ENCODE peak calls at places on chromosome 3, in five cellular contexts. V is IMR-90, N is HCT116, I is GM23248, F is endothelial cell of umbilical vein. S is an unnamed sample.

GRCh38 chr3:45665101-45665572 is 24.1 kb upstream of the SACM1L start:
- DNase-seq in V (peak), I (peak), F (peak), N (peak), S (peak)

GRCh38 chr3:57951106-57951882 is 56.9 kb upstream of the FLNB start:
- DNase-seq in N (peak), V (peak), I (peak), F (peak), S (peak)

GRCh38 chr3:52819936-52820335 is 10.5 kb downstream of the ITIH4 start:
- DNase-seq in I (no peak), N (no peak), F (no peak), V (no peak), S (no peak)

GRCh38 chr3:189778340-189778950 is 147.3 kb downstream of the TP63 start:
- DNase-seq in N (no peak), I (no peak), F (no peak), V (no peak), S (no peak)

GRCh38 chr3:182349051-182349450 is 444.3 kb upstream of the ATP11B start:
- DNase-seq in F (no peak), V (no peak), N (no peak), I (no peak), S (no peak)

GRCh38 chr3:127266186-127266585 is 21.7 kb downstream of the PRR20G start:
- DNase-seq in I (no peak), F (no peak), N (no peak), V (no peak), S (no peak)

GRCh38 chr3:63870606-63871005 is 6.9 kb downstream of the ATXN7 start:
- DNase-seq in N (no peak), I (no peak), F (peak), V (no peak), S (no peak)

GRCh38 chr3:194098036-194098871 is 37.7 kb upstream of the HES1 start:
- DNase-seq in N (no peak), F (no peak), I (no peak), V (no peak), S (no peak)

GRCh38 chr3:9779721-9780450 is 10.1 kb upstream of the CAMK1 start:
- DNase-seq in I (no peak), F (no peak), V (no peak), N (no peak), S (no peak)

GRCh38 chr3:125381743-125382142 is 6.6 kb upstream of the ZNF148 start:
- DNase-seq in F (peak), N (no peak), V (peak), I (peak), S (peak)

GRCh38 chr3:173733029-173733652 is 335.6 kb downstream of the NLGN1 start:
- DNase-seq in V (peak), F (peak), I (peak), N (peak), S (peak)

GRCh38 chr3:64216706-64217105 is 8.6 kb downstream of the PRICKLE2 start:
- DNase-seq in F (peak), V (peak), N (no peak), I (peak), S (peak)

GRCh38 chr3:187212705-187213104 is 15.4 kb downstream of the RTP1 start:
- DNase-seq in F (no peak), N (no peak), V (no peak), I (peak), S (no peak)

GRCh38 chr3:136819784-136820640 is 1.1 kb downstream of the SLC35G2 start:
- DNase-seq in F (peak), N (no peak), I (peak), V (peak), S (peak)

GRCh38 chr3:136811701-136812100 is 7.2 kb upstream of the SLC35G2 start:
- DNase-seq in N (no peak), I (no peak), V (no peak), F (no peak), S (no peak)

GRCh38 chr3:136818851-136819783 is at the start of gene SLC35G2:
- DNase-seq in V (peak), I (peak), F (peak), N (no peak), S (peak)

GRCh38 chr3:136818191-136818850 is 605 bp upstream of the SLC35G2 start:
- DNase-seq in I (peak), N (peak), F (peak), V (peak), S (peak)

DNA sequence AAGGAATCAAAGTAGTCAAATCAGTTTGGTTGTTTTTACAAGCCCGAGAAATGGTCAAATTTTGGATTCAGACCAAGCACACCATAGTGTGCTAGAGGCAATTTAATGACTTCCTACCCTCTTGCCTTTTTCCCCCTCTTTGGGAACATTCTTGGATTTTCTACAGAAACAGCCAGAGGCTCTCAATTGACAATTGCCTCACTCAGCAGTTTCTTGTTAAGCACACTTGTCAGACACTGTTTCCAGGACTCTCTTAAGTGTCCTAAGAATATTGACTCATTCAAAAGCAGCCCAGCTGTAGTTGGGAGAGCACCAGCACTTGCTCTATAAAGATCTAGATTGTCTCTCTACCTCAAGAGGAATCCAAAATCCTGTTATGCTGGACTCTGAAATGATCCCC is 1.5 kb upstream of the SLC35G2 start:
- DNase-seq in N (no peak), F (no peak), I (peak), V (peak), S (peak)
- H3K9ac ChIP-seq in N (no peak), F (no peak), I (no peak), V (no peak), S (no peak)

GRCh38 chr3:151766454-151766853 is 32.7 kb downstream of the AADACL2 start:
- DNase-seq in V (peak), N (peak), F (peak), I (peak), S (peak)
- H3K9ac ChIP-seq in V (no peak), N (peak), F (peak), I (no peak), S (no peak)

GRCh38 chr3:152176998-152177397 is 91.7 kb upstream of the MBNL1 start:
- DNase-seq in V (no peak), N (no peak), F (no peak), I (no peak), S (no peak)

GRCh38 chr3:152174876-152175575 is 93.7 kb upstream of the MBNL1 start:
- DNase-seq in V (peak), I (peak), N (no peak), F (no peak), S (no peak)

GRCh38 chr3:152175576-152175883 is 93.2 kb upstream of the MBNL1 start:
- DNase-seq in I (peak), F (peak), N (no peak), V (peak), S (peak)

GRCh38 chr3:152177757-152178156 is 91.0 kb upstream of the MBNL1 start:
- DNase-seq in F (no peak), I (no peak), N (no peak), V (no peak), S (peak)

GRCh38 chr3:152176241-152176640 is 92.5 kb upstream of the MBNL1 start:
- DNase-seq in F (no peak), V (peak), N (no peak), I (peak), S (no peak)
- H3K9ac ChIP-seq in F (no peak), V (peak), N (no peak), I (no peak), S (no peak)

GRCh38 chr3:46844397-46844796 is 18.8 kb downstream of the MYL3 start:
- DNase-seq in V (no peak), N (no peak), I (no peak), F (no peak), S (no peak)

GRCh38 chr3:46845860-46846623 is 17.2 kb downstream of the MYL3 start:
- DNase-seq in N (no peak), I (peak), V (peak), F (peak), S (peak)

GRCh38 chr3:46844851-46845250 is 18.4 kb downstream of the MYL3 start:
- DNase-seq in N (no peak), I (no peak), V (no peak), F (no peak), S (no peak)

GRCh38 chr3:46846624-46847542 is 16.4 kb downstream of the MYL3 start:
- DNase-seq in F (no peak), N (no peak), V (no peak), I (no peak), S (no peak)

DNA sequence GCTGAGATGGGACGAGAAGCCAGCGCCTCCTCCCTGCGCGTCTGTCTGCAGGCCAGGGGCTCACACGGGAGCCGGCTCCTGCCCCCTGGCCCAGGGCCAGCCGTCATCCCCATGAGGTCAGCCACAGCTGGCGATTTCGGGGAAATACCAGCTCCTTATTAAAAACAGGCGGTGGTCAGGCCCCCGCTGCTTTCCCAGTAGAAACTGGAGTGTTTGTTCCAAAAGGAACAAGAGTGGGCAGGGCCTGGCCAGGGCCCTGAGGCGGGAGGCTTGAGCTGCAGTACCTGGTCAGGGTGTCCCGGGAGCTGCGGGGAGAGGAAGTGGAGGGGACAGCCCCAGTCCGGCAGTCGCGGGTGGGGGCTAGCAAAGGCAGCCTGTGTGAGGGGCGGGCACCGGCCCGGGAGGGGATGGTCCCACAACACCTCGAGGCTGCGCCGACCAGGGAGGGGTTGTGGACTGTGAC is 17.8 kb downstream of the MYL3 start:
- DNase-seq in V (peak), I (peak), N (no peak), F (no peak), S (peak)
- H3K9ac ChIP-seq in V (peak), I (peak), N (no peak), F (peak), S (peak)

GRCh38 chr3:160629491-160629890 is 47.5 kb upstream of the ARL14 start:
- DNase-seq in F (no peak), I (no peak), N (no peak), V (no peak), S (no peak)

GRCh38 chr3:160637081-160637480 is 39.9 kb upstream of the ARL14 start:
- DNase-seq in F (no peak), I (peak), V (no peak), N (no peak), S (peak)

GRCh38 chr3:160638184-160638583 is 38.8 kb upstream of the ARL14 start:
- DNase-seq in V (no peak), F (no peak), N (no peak), I (no peak), S (no peak)

GRCh38 chr3:160633361-160634083 is 43.4 kb upstream of the ARL14 start:
- DNase-seq in N (no peak), F (no peak), I (no peak), V (no peak), S (no peak)

GRCh38 chr3:160635213-160635612 is 41.7 kb upstream of the ARL14 start:
- DNase-seq in I (no peak), F (no peak), N (no peak), V (no peak), S (no peak)
- H3K9ac ChIP-seq in I (no peak), F (no peak), N (no peak), V (no peak), S (no peak)

DNA sequence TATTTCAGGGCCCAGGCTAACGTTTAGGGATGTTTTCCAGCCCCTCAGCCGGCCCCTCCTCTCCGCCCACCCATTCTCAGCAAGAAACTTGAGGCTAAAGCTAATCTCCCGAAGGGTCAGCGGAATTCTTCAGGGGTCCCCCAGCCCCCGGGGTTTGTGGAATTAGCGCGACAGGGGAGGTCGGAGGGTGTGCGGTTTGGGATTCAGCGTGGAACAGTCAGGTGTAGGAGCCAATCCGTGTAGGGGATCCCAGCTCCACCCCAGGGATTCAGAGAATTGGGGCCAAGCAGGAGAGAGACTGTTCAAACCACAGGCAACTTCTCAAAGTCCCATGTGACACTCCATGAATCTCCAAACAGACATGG is 1.7 kb downstream of the PTX3 start:
- DNase-seq in N (no peak), I (peak), F (peak), V (no peak), S (peak)
- H3K9ac ChIP-seq in N (no peak), I (peak), F (peak), V (peak), S (peak)

GRCh38 chr3:14719006-14719405 is 44.1 kb downstream of the C3orf20 start:
- DNase-seq in F (no peak), N (no peak), V (no peak), I (peak), S (no peak)

GRCh38 chr3:14725015-14725431 is 50.1 kb downstream of the C3orf20 start:
- DNase-seq in F (no peak), V (peak), I (peak), N (no peak), S (peak)

GRCh38 chr3:14717307-14717706 is 42.4 kb downstream of the C3orf20 start:
- DNase-seq in N (no peak), V (no peak), F (no peak), I (no peak), S (no peak)

GRCh38 chr3:14718539-14718938 is 43.6 kb downstream of the C3orf20 start:
- DNase-seq in I (no peak), N (no peak), V (no peak), F (no peak), S (no peak)

GRCh38 chr3:14721126-14721864 is 46.4 kb downstream of the C3orf20 start:
- DNase-seq in F (no peak), I (no peak), N (no peak), V (no peak), S (no peak)
- H3K9ac ChIP-seq in F (no peak), I (no peak), N (no peak), V (no peak), S (no peak)

GRCh38 chr3:36989568-36989967 is 3.4 kb downstream of the EPM2AIP1 start:
- DNase-seq in V (no peak), F (no peak), N (no peak), I (no peak), S (no peak)
- H3K9ac ChIP-seq in V (no peak), F (no peak), N (no peak), I (peak), S (no peak)

S was measured in fibroblast of lung.